ENCODE peak calls at places on chromosomes 12 and 14, in five cellular contexts. T is WTC11, D is GM12878, J is H1, O is K562. N is an unnamed sample.

GRCh38 chr12:75661927-75662326 is 150.5 kb upstream of the KRR1 start:
- DNase-seq in T (no peak), D (no peak), J (no peak), O (no peak), N (no peak)

GRCh38 chr14:64801800-64802199 is 77.9 kb downstream of the SPTB start:
- DNase-seq in T (peak), D (no peak), J (peak), O (peak), N (peak)

GRCh38 chr14:93619176-93619793 is 169.0 kb downstream of the PRIMA1 start:
- DNase-seq in T (peak), D (peak), J (no peak), O (peak), N (peak)

GRCh38 chr12:52285172-52285745 is 6.1 kb downstream of the KRT81 start:
- DNase-seq in T (no peak), D (no peak), J (no peak), O (no peak), N (no peak)

GRCh38 chr12:26551385-26551784 is 281.6 kb downstream of the ITPR2 start:
- DNase-seq in T (no peak), D (no peak), J (no peak), O (no peak), N (no peak)

GRCh38 chr12:22262309-22262708 is 72.2 kb downstream of the ST8SIA1 start:
- DNase-seq in T (peak), D (no peak), J (no peak), O (no peak), N (no peak)

GRCh38 chr12:130482448-130482847 is 144.8 kb downstream of the PIWIL1 start:
- DNase-seq in T (peak), D (no peak), J (no peak), O (no peak), N (no peak)

GRCh38 chr14:77603654-77604270 is 12.7 kb downstream of the SPTLC2 start:
- DNase-seq in T (no peak), D (no peak), J (no peak), O (peak), N (peak)

GRCh38 chr12:61804301-61804700 is 455.9 kb upstream of the USP15 start:
- DNase-seq in T (no peak), D (no peak), J (no peak), O (no peak), N (no peak)

GRCh38 chr14:70730393-70730792 is 78.9 kb downstream of the MAP3K9 start:
- DNase-seq in T (no peak), D (no peak), J (no peak), O (no peak), N (no peak)

GRCh38 chr14:70731447-70732239 is 77.7 kb downstream of the MAP3K9 start:
- DNase-seq in T (no peak), D (no peak), J (no peak), O (no peak), N (no peak)

GRCh38 chr14:70735043-70735442 is 74.3 kb downstream of the MAP3K9 start:
- DNase-seq in T (no peak), D (no peak), J (no peak), O (no peak), N (no peak)
- TF ChIP-seq ATF2 in T (no peak), D (no peak), J (no peak), O (no peak), N (no peak)

GRCh38 chr12:65278576-65279386 is at the start of gene MSRB3:
- DNase-seq in T (peak), D (no peak), J (peak), O (peak), N (peak)
- TF ChIP-seq ATF2 in T (no peak), D (no peak), J (no peak), O (no peak), N (no peak)

GRCh38 chr14:79608426-79608825 is 602.9 kb downstream of the DIO2 start:
- DNase-seq in T (no peak), D (no peak), J (no peak), O (no peak), N (no peak)
- TF ChIP-seq ATF2 in T (no peak), D (no peak), J (no peak), O (no peak), N (no peak)

GRCh38 chr12:107539196-107539939 is 146.2 kb upstream of the PWP1 start:
- DNase-seq in T (no peak), D (no peak), J (no peak), O (no peak), N (no peak)
- TF ChIP-seq ATF2 in T (no peak), D (no peak), J (no peak), O (no peak), N (no peak)

GRCh38 chr12:31117203-31118011 is 43.7 kb downstream of the DDX11 start:
- DNase-seq in T (peak), D (no peak), J (peak), O (peak), N (peak)
- TF ChIP-seq ATF2 in T (no peak), D (no peak), J (no peak), O (no peak), N (no peak)

DNA sequence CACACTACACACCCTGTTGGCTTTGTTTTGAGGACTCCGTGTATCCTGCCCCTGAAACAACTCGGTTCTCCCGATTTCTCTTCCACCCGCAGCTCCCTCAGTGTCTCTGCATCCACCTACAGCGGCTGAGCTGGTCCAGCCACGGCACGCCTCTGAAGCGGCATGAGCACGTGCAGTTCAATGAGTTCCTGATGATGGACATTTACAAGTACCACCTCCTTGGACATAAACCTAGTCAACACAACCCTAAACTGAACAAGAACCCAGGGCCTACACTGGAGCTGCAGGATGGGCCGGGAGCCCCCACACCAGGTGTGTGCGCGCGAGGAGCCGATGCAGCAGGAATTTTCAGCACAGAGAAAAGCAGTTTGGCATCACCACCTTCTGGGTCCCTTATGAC is 10.5 kb downstream of the ALKBH2 start:
- DNase-seq in T (no peak), D (no peak), J (no peak), O (no peak), N (no peak)
- TF ChIP-seq ATF2 in T (no peak), D (no peak), J (no peak), O (no peak), N (no peak)

GRCh38 chr14:75452324-75452723 is 24.5 kb downstream of the JDP2 start:
- DNase-seq in T (no peak), D (no peak), J (no peak), O (no peak), N (no peak)
- TF ChIP-seq ATF2 in T (no peak), D (no peak), J (no peak), O (no peak), N (no peak)

N was measured in HepG2.